ENCODE peak calls at places on chromosomes 5 and 9, in six cellular contexts. C, S, K, M, D and T are unnamed samples.

GRCh38 chr5:103259705-103260355 is 1.3 kb downstream of the MACIR start:
- DNase-seq in C (no peak), S (no peak), K (no peak), M (no peak), D (no peak), T (no peak)

GRCh38 chr9:12903316-12903715 is 128.5 kb downstream of the LURAP1L start:
- DNase-seq in C (no peak), S (no peak), K (no peak), M (no peak), D (no peak), T (no peak)

GRCh38 chr9:132833451-132834130 is 44.5 kb downstream of the AK8 start:
- DNase-seq in C (no peak), S (no peak), K (no peak), M (no peak), D (no peak), T (no peak)

GRCh38 chr5:172838151-172838875 is 4.3 kb downstream of the ERGIC1 start:
- DNase-seq in C (no peak), S (no peak), K (no peak), M (no peak), D (no peak), T (no peak)

GRCh38 chr5:84634256-84634655 is 249.6 kb upstream of the EDIL3 start:
- DNase-seq in C (no peak), S (no peak), K (no peak), M (no peak), D (no peak), T (no peak)

GRCh38 chr5:154112255-154112654 is 73.5 kb downstream of the MFAP3 start:
- DNase-seq in C (no peak), S (no peak), K (no peak), M (no peak), D (no peak), T (no peak)

GRCh38 chr9:84955971-84956370 is 286.4 kb downstream of the NTRK2 start:
- DNase-seq in C (no peak), S (no peak), K (no peak), M (no peak), D (no peak), T (no peak)

GRCh38 chr5:60519372-60519771 is 180.6 kb downstream of the DEPDC1B start:
- DNase-seq in C (no peak), S (no peak), K (no peak), M (no peak), D (no peak), T (no peak)

GRCh38 chr5:41797672-41798071 is 72.6 kb downstream of the OXCT1 start:
- DNase-seq in C (no peak), S (no peak), K (no peak), M (peak), D (no peak), T (no peak)

GRCh38 chr9:113436753-113437515 is 26.4 kb downstream of the C9orf43 start:
- DNase-seq in C (no peak), S (no peak), K (no peak), M (no peak), D (no peak), T (no peak)

GRCh38 chr5:179893076-179893957 is 14.4 kb downstream of the TBC1D9B start:
- DNase-seq in C (no peak), S (no peak), K (no peak), M (no peak), D (no peak), T (no peak)